ENCODE peak calls at places on chromosomes 5 and 9, in five cellular contexts. R, Q, V, O and N are unnamed samples.

GRCh38 chr5:115543931-115544370 is 624 bp downstream of the FEM1C start:
- DNase-seq in V (peak; percentile 15), Q (peak; percentile 77), R (peak; percentile 56), O (peak; percentile 78), N (peak; percentile 45)

GRCh38 chr9:114401344-114401743 is 13.6 kb upstream of the AKNA start:
- DNase-seq in Q (no peak), V (no peak), O (no peak), R (no peak), N (no peak)

GRCh38 chr9:134178394-134178780 is 14.0 kb upstream of the RNU6ATAC start:
- DNase-seq in R (no peak), Q (no peak), V (no peak), O (no peak), N (no peak)

GRCh38 chr5:174045470-174046025 is at the start of gene NSG2:
- DNase-seq in R (peak; percentile 90), V (peak; percentile 89), O (peak; percentile 89), Q (peak; percentile 94), N (no peak)

GRCh38 chr5:112776301-112776856 is 38.7 kb downstream of the APC start:
- DNase-seq in Q (no peak), O (no peak), V (no peak), R (no peak), N (no peak)

GRCh38 chr5:137649228-137649890 is 86.5 kb downstream of the KLHL3 start:
- DNase-seq in Q (no peak), R (no peak), O (no peak), V (no peak), N (no peak)

GRCh38 chr9:137009938-137010732 is 13.8 kb upstream of the CLIC3 start:
- DNase-seq in R (no peak), V (no peak), O (no peak), Q (no peak), N (no peak)

GRCh38 chr9:79565245-79565644 is 6.5 kb upstream of the TLE4 start:
- DNase-seq in Q (no peak), R (no peak), O (peak; percentile 88), V (no peak), N (no peak)

GRCh38 chr5:76544268-76544926 is 78.8 kb downstream of the F2RL2 start:
- DNase-seq in V (no peak), Q (peak; percentile 74), R (no peak), O (peak; percentile 64), N (peak; percentile 40)

GRCh38 chr5:945691-946541 is 53.2 kb downstream of the TRIP13 start:
- DNase-seq in V (no peak), R (peak; percentile 36), O (no peak), Q (peak; percentile 46), N (no peak)

GRCh38 chr5:67089200-67089725 is 107.3 kb downstream of the CD180 start:
- DNase-seq in V (no peak), R (no peak), O (no peak), Q (no peak), N (no peak)

GRCh38 chr5:74326571-74327338 is 313.8 kb downstream of the ENC1 start:
- DNase-seq in V (no peak), O (peak; percentile 92), Q (no peak), R (peak; percentile 78), N (peak; percentile 44)

GRCh38 chr9:17969232-17969631 is 390.4 kb downstream of the SH3GL2 start:
- DNase-seq in O (no peak), R (no peak), Q (no peak), V (no peak), N (no peak)

GRCh38 chr9:130835441-130836298 is 616 bp downstream of the ABL1 start:
- DNase-seq in O (peak; percentile 49), R (no peak), V (no peak), Q (peak; percentile 73), N (peak; percentile 28)

GRCh38 chr5:111127453-111128195 is 35.5 kb downstream of the WDR36 start:
- DNase-seq in Q (no peak), R (no peak), V (no peak), O (no peak), N (no peak)

GRCh38 chr9:108761530-108762347 is 94.0 kb downstream of the ACTL7B start:
- DNase-seq in Q (peak; percentile 81), R (peak; percentile 64), V (peak; percentile 24), O (peak; percentile 55), N (no peak)

GRCh38 chr9:122228191-122228905 is 409 bp downstream of the LHX6 start:
- DNase-seq in Q (peak; percentile 9), O (no peak), R (peak; percentile 51), V (peak; percentile 26), N (no peak)

GRCh38 chr5:926416-927171 is 33.9 kb downstream of the TRIP13 start:
- DNase-seq in R (peak; percentile 62), Q (peak; percentile 49), V (peak; percentile 43), O (no peak), N (no peak)

GRCh38 chr9:84969084-84969483 is 299.6 kb downstream of the NTRK2 start:
- DNase-seq in O (no peak), Q (no peak), R (no peak), V (no peak), N (no peak)

GRCh38 chr9:22986556-22986955 is 539.9 kb downstream of the DMRTA1 start:
- DNase-seq in Q (no peak), V (no peak), O (no peak), R (no peak), N (no peak)

GRCh38 chr9:35186524-35186923 is 24.7 kb downstream of the UNC13B start:
- DNase-seq in O (no peak), R (no peak), V (no peak), Q (no peak), N (no peak)

GRCh38 chr9:71218774-71219173 is 97.4 kb upstream of the TRPM3 start:
- DNase-seq in Q (no peak), V (no peak), R (no peak), O (no peak), N (no peak)

GRCh38 chr9:118990949-118991348 is 378.3 kb downstream of the BRINP1 start:
- DNase-seq in R (no peak), Q (no peak), O (no peak), V (no peak), N (no peak)

GRCh38 chr5:126676195-126676624 is 75.5 kb downstream of the PHAX start:
- DNase-seq in V (peak; percentile 32), R (peak; percentile 63), Q (peak; percentile 73), O (peak; percentile 82), N (peak; percentile 41)

GRCh38 chr9:106885451-106885850 is 22.5 kb downstream of the ZNF462 start:
- DNase-seq in R (no peak), Q (no peak), O (no peak), V (no peak), N (no peak)

GRCh38 chr9:98381311-98382103 is 126.1 kb upstream of the TBC1D2 start:
- DNase-seq in O (no peak), V (no peak), R (no peak), Q (no peak), N (no peak)

GRCh38 chr9:130948266-130948665 is 9.2 kb upstream of the FIBCD1 start:
- DNase-seq in R (no peak), O (no peak), Q (no peak), V (no peak), N (no peak)

GRCh38 chr9:22052376-22052945 is 43.4 kb upstream of the CDKN2B start:
- DNase-seq in R (no peak), Q (no peak), O (peak; percentile 27), V (no peak), N (no peak)

GRCh38 chr9:99602854-99603253 is 218.8 kb upstream of the NR4A3 start:
- DNase-seq in V (no peak), R (no peak), O (peak; percentile 24), Q (no peak), N (no peak)

GRCh38 chr9:129572052-129572425 is 48.9 kb downstream of the C9orf50 start:
- DNase-seq in Q (no peak), R (no peak), O (no peak), V (no peak), N (no peak)

GRCh38 chr5:132812949-132813598 is at the start of gene SOWAHA:
- DNase-seq in V (no peak), Q (no peak), R (no peak), O (no peak), N (no peak)

GRCh38 chr5:30030110-30030509 is 1163.4 kb upstream of the CDH6 start:
- DNase-seq in O (no peak), R (no peak), V (no peak), Q (no peak), N (no peak)
- TF ChIP-seq CTCF in O (no peak), R (no peak), V (no peak), Q (no peak), N (no peak)

GRCh38 chr5:123155511-123155923 is 66.5 kb downstream of the PRDM6 start:
- DNase-seq in O (no peak), V (no peak), Q (no peak), R (no peak), N (no peak)

GRCh38 chr5:123163225-123163876 is 74.3 kb downstream of the PRDM6 start:
- DNase-seq in O (no peak), V (no peak), R (no peak), Q (no peak), N (no peak)

GRCh38 chr5:123156577-123157296 is 67.7 kb downstream of the PRDM6 start:
- DNase-seq in V (no peak), R (no peak), O (no peak), Q (no peak), N (no peak)

GRCh38 chr5:123154857-123155467 is 65.9 kb downstream of the PRDM6 start:
- DNase-seq in V (no peak), Q (no peak), R (no peak), O (no peak), N (no peak)

DNA sequence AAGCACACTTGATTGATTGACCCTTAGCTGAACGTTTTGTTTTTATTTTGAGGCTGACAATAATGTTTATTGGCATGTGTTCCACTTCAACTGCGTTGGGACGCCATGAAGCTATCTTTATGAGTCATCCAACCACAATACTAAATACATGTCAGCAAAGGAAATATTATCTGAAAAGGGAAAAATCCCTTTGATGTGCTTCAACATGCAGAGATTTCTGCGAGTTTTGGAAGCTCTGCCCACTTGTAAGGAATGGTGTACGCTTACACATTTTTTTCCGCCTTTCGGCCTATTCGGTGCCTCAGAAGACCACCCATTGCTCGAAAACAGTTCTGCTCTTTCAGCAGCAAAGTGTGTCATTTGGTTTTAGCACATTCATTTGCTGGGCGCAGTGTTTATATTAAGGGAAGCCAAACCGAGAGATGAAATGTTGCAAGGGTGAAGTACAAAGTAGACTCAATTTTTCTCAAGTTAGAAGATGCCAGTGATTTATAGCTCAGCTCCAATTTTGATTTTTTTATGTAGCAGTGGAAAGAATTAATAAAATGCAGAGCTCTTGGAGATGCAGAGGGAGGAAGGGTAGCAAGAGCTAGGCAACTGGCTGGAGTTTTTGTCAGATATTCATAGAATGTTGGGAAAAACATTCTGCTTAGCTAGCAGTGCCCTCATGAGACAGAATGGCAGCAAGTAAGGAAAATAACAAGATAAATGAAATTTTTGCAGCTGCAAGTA is 68.9 kb downstream of the PRDM6 start:
- DNase-seq in R (no peak), V (no peak), Q (no peak), O (no peak), N (no peak)
- TF ChIP-seq CTCF in R (no peak), V (no peak), Q (no peak), O (no peak), N (no peak)

DNA sequence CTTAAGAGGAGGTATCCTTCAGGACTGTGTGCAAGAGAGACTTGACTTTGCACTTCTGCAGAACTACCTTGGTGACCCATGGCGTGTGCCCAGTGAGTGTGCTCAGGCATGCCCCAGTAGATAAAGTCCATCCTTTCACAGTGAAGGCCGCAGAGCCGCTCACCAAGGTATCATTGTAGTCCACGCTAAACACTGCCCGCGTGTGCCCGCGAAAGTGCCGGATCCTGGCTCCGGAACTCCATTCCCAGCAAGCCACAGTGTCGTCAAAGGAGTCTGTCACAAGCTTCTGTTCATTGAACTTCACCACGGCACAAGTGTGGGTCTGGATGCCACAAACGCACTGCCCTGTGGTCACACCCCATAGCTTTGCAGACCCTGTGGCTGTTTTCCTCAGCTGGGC is 3.3 kb upstream of the GRM6 start:
- DNase-seq in Q (peak; percentile 11), R (no peak), O (no peak), V (no peak), N (no peak)
- TF ChIP-seq CTCF in Q (no peak), R (no peak), O (no peak), V (no peak), N (no peak)

GRCh38 chr9:117414220-117414905 is 494 bp downstream of the ASTN2 start:
- DNase-seq in R (peak; percentile 62), V (peak; percentile 37), O (peak; percentile 3), Q (peak; percentile 61), N (no peak)
- TF ChIP-seq CTCF in R (no peak), V (peak; percentile 24), O (no peak), Q (no peak), N (no peak)